ENCODE peak calls at places on chromosome 18, in eight cellular contexts. V, B, J, D, K, Z, R and I are unnamed samples.

GRCh38 chr18:77133920-77134496 is 1.4 kb upstream of the MBP start:
- DNase-seq in Z (no peak), B (no peak), V (no peak), R (no peak), D (peak; percentile 63), K (peak; percentile 53), J (no peak), I (peak; percentile 84)

GRCh38 chr18:58611471-58612131 is 17.3 kb downstream of the ALPK2 start:
- DNase-seq in V (no peak), Z (no peak), J (no peak), D (peak; percentile 69), R (no peak), K (no peak), B (no peak), I (peak; percentile 48)

GRCh38 chr18:10252952-10253680 is 201.3 kb upstream of the APCDD1 start:
- DNase-seq in V (no peak), D (no peak), B (no peak), Z (no peak), K (no peak), R (no peak), J (no peak), I (peak; percentile 8)

GRCh38 chr18:8045890-8046289 is 478.8 kb downstream of the PTPRM start:
- DNase-seq in V (no peak), Z (no peak), K (no peak), J (no peak), R (no peak), D (peak; percentile 37), B (no peak), I (no peak)

GRCh38 chr18:55334875-55335274 is 253.1 kb downstream of the TCF4 start:
- DNase-seq in Z (no peak), R (peak; percentile 9), V (no peak), D (no peak), J (no peak), B (no peak), K (peak; percentile 66), I (no peak)

GRCh38 chr18:76212958-76213357 is 282.1 kb downstream of the ZNF516 start:
- DNase-seq in V (no peak), J (no peak), D (no peak), B (no peak), K (no peak), R (peak; percentile 53), Z (no peak), I (no peak)

GRCh38 chr18:49814147-49814499 is 790 bp upstream of the ACAA2 start:
- DNase-seq in K (peak; percentile 44), B (no peak), D (peak; percentile 34), J (no peak), Z (peak; percentile 74), V (peak; percentile 24), R (no peak), I (peak; percentile 67)

GRCh38 chr18:66329716-66330115 is 274.2 kb downstream of the CDH19 start:
- DNase-seq in Z (no peak), D (no peak), V (no peak), J (no peak), R (no peak), B (no peak), K (no peak), I (peak; percentile 0)

GRCh38 chr18:37709740-37710139 is 144.1 kb upstream of the CELF4 start:
- DNase-seq in R (no peak), B (no peak), Z (no peak), K (no peak), J (no peak), D (no peak), V (no peak), I (no peak)